ENCODE peak calls at places on chromosomes 7 and 10, in ten cellular contexts. O, E, G, D, N, A, V, W, M and Z are unnamed samples.

GRCh38 chr10:131963350-131963749 is 18.4 kb downstream of the BNIP3 start:
- DNase-seq in E (no peak), O (no peak), D (no peak), W (no peak), N (peak), M (no peak), V (no peak), A (no peak), G (no peak), Z (no peak)

GRCh38 chr10:62760401-62760800 is 44.1 kb upstream of the ADO start:
- DNase-seq in D (no peak), V (no peak), O (no peak), N (no peak), A (no peak), M (no peak), W (no peak), G (no peak), E (no peak), Z (no peak)

GRCh38 chr10:110048781-110049180 is 41.0 kb downstream of the ADD3 start:
- DNase-seq in M (no peak), G (no peak), O (no peak), N (no peak), W (no peak), D (no peak), A (no peak), V (no peak), E (no peak), Z (no peak)

GRCh38 chr7:137715546-137715945 is 131.2 kb downstream of the DGKI start:
- DNase-seq in O (no peak), W (no peak), V (peak), G (no peak), E (no peak), N (no peak), D (no peak), M (no peak), A (no peak), Z (no peak)

GRCh38 chr10:48332871-48333216 is 26.4 kb downstream of the MAPK8 start:
- DNase-seq in V (no peak), A (no peak), E (no peak), G (no peak), M (no peak), N (no peak), D (no peak), W (no peak), O (no peak), Z (no peak)

GRCh38 chr7:107638594-107638993 is 22.0 kb upstream of the SLC26A4 start:
- DNase-seq in A (no peak), D (peak), G (no peak), W (no peak), N (no peak), E (no peak), V (no peak), M (no peak), O (no peak), Z (no peak)

GRCh38 chr10:29714096-29714874 is 79.5 kb upstream of the SVIL start:
- DNase-seq in N (no peak), O (no peak), G (no peak), E (no peak), M (no peak), D (no peak), V (peak), W (peak), A (peak), Z (no peak)

GRCh38 chr10:6514844-6515780 is 65.0 kb downstream of the PRKCQ start:
- DNase-seq in M (no peak), D (no peak), V (no peak), N (no peak), O (no peak), W (no peak), G (no peak), E (no peak), A (no peak), Z (no peak)

GRCh38 chr7:146096994-146097393 is 19.6 kb upstream of the CNTNAP2 start:
- DNase-seq in V (no peak), G (no peak), W (no peak), A (no peak), O (no peak), E (no peak), D (no peak), N (no peak), M (no peak), Z (no peak)

GRCh38 chr7:116490351-116490750 is 9.2 kb upstream of the CAV2 start:
- DNase-seq in D (no peak), E (no peak), A (no peak), W (no peak), N (no peak), O (no peak), M (no peak), G (no peak), V (no peak), Z (no peak)

GRCh38 chr10:59465089-59465488 is 102.7 kb upstream of the FAM13C start:
- DNase-seq in W (no peak), V (peak), G (no peak), A (no peak), D (no peak), M (no peak), E (no peak), O (peak), N (no peak), Z (no peak)

GRCh38 chr10:119364941-119365340 is 157.6 kb downstream of the GRK5 start:
- DNase-seq in O (no peak), V (peak), N (no peak), W (no peak), E (no peak), M (no peak), D (no peak), G (no peak), A (no peak), Z (no peak)

GRCh38 chr7:158863611-158864506 is 7.5 kb downstream of the DYNC2I1 start:
- DNase-seq in V (peak), A (peak), M (peak), E (peak), N (peak), D (peak), O (peak), G (peak), W (peak), Z (peak)

GRCh38 chr10:64537931-64538330 is 1016.7 kb downstream of the REEP3 start:
- DNase-seq in O (no peak), N (no peak), M (no peak), W (no peak), A (no peak), G (no peak), V (no peak), D (no peak), E (no peak), Z (no peak)

GRCh38 chr10:70589762-70590662 is 12.5 kb downstream of the PRF1 start:
- DNase-seq in D (no peak), M (no peak), V (peak), N (no peak), O (no peak), A (no peak), E (no peak), G (no peak), W (peak), Z (no peak)

GRCh38 chr7:128132426-128133069 is 101.3 kb upstream of the LRRC4 start:
- DNase-seq in G (no peak), N (no peak), W (no peak), A (no peak), D (no peak), V (no peak), O (no peak), M (no peak), E (no peak), Z (no peak)

GRCh38 chr7:117186218-117186617 is 136.6 kb downstream of the WNT2 start:
- DNase-seq in W (no peak), N (no peak), O (no peak), V (peak), M (no peak), G (no peak), D (no peak), A (no peak), E (no peak), Z (no peak)

GRCh38 chr10:227014-227413 is 91.8 kb downstream of the ZMYND11 start:
- DNase-seq in N (no peak), O (no peak), G (no peak), D (no peak), E (no peak), W (no peak), M (no peak), A (peak), V (peak), Z (no peak)

GRCh38 chr7:112573302-112574039 is 92.7 kb downstream of the LSMEM1 start:
- DNase-seq in O (no peak), E (no peak), W (no peak), N (no peak), M (no peak), G (no peak), A (no peak), D (no peak), V (peak), Z (no peak)

GRCh38 chr10:110842305-110842952 is 29.3 kb upstream of the PDCD4 start:
- DNase-seq in V (no peak), N (no peak), M (no peak), G (no peak), D (no peak), E (no peak), W (no peak), A (no peak), O (no peak), Z (no peak)